ENCODE peak calls at places on chromosomes 6 and 20, in nine cellular contexts. One of them, this sample, is unnamed.

GRCh38 chr6:141394565-141395051 is 738.1 kb upstream of the GJE1 start:
- ATAC-seq in activated naive CD8-positive, alpha-beta T cell treated with anti-CD3 and anti-CD28 coated beads, Interleukin-2, amount 10 ng/mL, durations not matched to agents 7 days and 5 days: no peak
- ATAC-seq in mucosa of descending colon: peak
- ATAC-seq in naive thymus-derived CD4-positive, alpha-beta T cell: no peak
- ATAC-seq in naive thymus-derived CD8-positive, alpha-beta T cell: no peak
- ATAC-seq in left cardiac atrium: no peak
- ATAC-seq in DND-41: no peak
- ATAC-seq in Right ventricle myocardium inferior: no peak
- ATAC-seq in HCT116: no peak
- ATAC-seq in this sample: peak

GRCh38 chr20:16661738-16662137 is 68.1 kb upstream of the SNRPB2 start:
- ATAC-seq in activated naive CD8-positive, alpha-beta T cell treated with anti-CD3 and anti-CD28 coated beads, Interleukin-2, amount 10 ng/mL, durations not matched to agents 7 days and 5 days: no peak
- ATAC-seq in mucosa of descending colon: no peak
- ATAC-seq in naive thymus-derived CD4-positive, alpha-beta T cell: no peak
- ATAC-seq in naive thymus-derived CD8-positive, alpha-beta T cell: no peak
- ATAC-seq in left cardiac atrium: no peak
- ATAC-seq in DND-41: no peak
- ATAC-seq in Right ventricle myocardium inferior: no peak
- ATAC-seq in HCT116: no peak
- ATAC-seq in this sample: no peak

GRCh38 chr6:149061933-149062332 is 255.6 kb upstream of the TAB2 start:
- ATAC-seq in activated naive CD8-positive, alpha-beta T cell treated with anti-CD3 and anti-CD28 coated beads, Interleukin-2, amount 10 ng/mL, durations not matched to agents 7 days and 5 days: no peak
- ATAC-seq in mucosa of descending colon: no peak
- ATAC-seq in naive thymus-derived CD4-positive, alpha-beta T cell: no peak
- ATAC-seq in naive thymus-derived CD8-positive, alpha-beta T cell: no peak
- ATAC-seq in left cardiac atrium: no peak
- ATAC-seq in DND-41: no peak
- ATAC-seq in Right ventricle myocardium inferior: no peak
- ATAC-seq in HCT116: no peak
- ATAC-seq in this sample: no peak

GRCh38 chr6:89917216-89917615 is 22.9 kb downstream of the GJA10 start:
- ATAC-seq in activated naive CD8-positive, alpha-beta T cell treated with anti-CD3 and anti-CD28 coated beads, Interleukin-2, amount 10 ng/mL, durations not matched to agents 7 days and 5 days: no peak
- ATAC-seq in mucosa of descending colon: no peak
- ATAC-seq in naive thymus-derived CD4-positive, alpha-beta T cell: no peak
- ATAC-seq in naive thymus-derived CD8-positive, alpha-beta T cell: no peak
- ATAC-seq in left cardiac atrium: no peak
- ATAC-seq in DND-41: no peak
- ATAC-seq in Right ventricle myocardium inferior: no peak
- ATAC-seq in HCT116: no peak
- ATAC-seq in this sample: no peak

GRCh38 chr6:38631186-38631783 is 8.4 kb downstream of the BTBD9 start:
- ATAC-seq in activated naive CD8-positive, alpha-beta T cell treated with anti-CD3 and anti-CD28 coated beads, Interleukin-2, amount 10 ng/mL, durations not matched to agents 7 days and 5 days: no peak
- ATAC-seq in mucosa of descending colon: no peak
- ATAC-seq in naive thymus-derived CD4-positive, alpha-beta T cell: no peak
- ATAC-seq in naive thymus-derived CD8-positive, alpha-beta T cell: no peak
- ATAC-seq in left cardiac atrium: no peak
- ATAC-seq in DND-41: no peak
- ATAC-seq in Right ventricle myocardium inferior: no peak
- ATAC-seq in HCT116: no peak
- ATAC-seq in this sample: no peak

GRCh38 chr20:51607170-51607569 is 64.7 kb upstream of the NFATC2 start:
- ATAC-seq in activated naive CD8-positive, alpha-beta T cell treated with anti-CD3 and anti-CD28 coated beads, Interleukin-2, amount 10 ng/mL, durations not matched to agents 7 days and 5 days: no peak
- ATAC-seq in mucosa of descending colon: no peak
- ATAC-seq in naive thymus-derived CD4-positive, alpha-beta T cell: no peak
- ATAC-seq in naive thymus-derived CD8-positive, alpha-beta T cell: no peak
- ATAC-seq in left cardiac atrium: no peak
- ATAC-seq in DND-41: no peak
- ATAC-seq in Right ventricle myocardium inferior: no peak
- ATAC-seq in HCT116: no peak
- ATAC-seq in this sample: no peak

GRCh38 chr20:40643891-40644290 is 45.1 kb downstream of the MAFB start:
- ATAC-seq in activated naive CD8-positive, alpha-beta T cell treated with anti-CD3 and anti-CD28 coated beads, Interleukin-2, amount 10 ng/mL, durations not matched to agents 7 days and 5 days: no peak
- ATAC-seq in mucosa of descending colon: no peak
- ATAC-seq in naive thymus-derived CD4-positive, alpha-beta T cell: no peak
- ATAC-seq in naive thymus-derived CD8-positive, alpha-beta T cell: no peak
- ATAC-seq in left cardiac atrium: peak
- ATAC-seq in DND-41: no peak
- ATAC-seq in Right ventricle myocardium inferior: no peak
- ATAC-seq in HCT116: no peak
- ATAC-seq in this sample: no peak

GRCh38 chr6:44043036-44043478 is 84.2 kb downstream of the MRPL14 start:
- ATAC-seq in activated naive CD8-positive, alpha-beta T cell treated with anti-CD3 and anti-CD28 coated beads, Interleukin-2, amount 10 ng/mL, durations not matched to agents 7 days and 5 days: no peak
- ATAC-seq in mucosa of descending colon: peak
- ATAC-seq in naive thymus-derived CD4-positive, alpha-beta T cell: no peak
- ATAC-seq in naive thymus-derived CD8-positive, alpha-beta T cell: no peak
- ATAC-seq in left cardiac atrium: no peak
- ATAC-seq in DND-41: peak
- ATAC-seq in Right ventricle myocardium inferior: no peak
- ATAC-seq in HCT116: peak
- ATAC-seq in this sample: no peak

GRCh38 chr20:57066126-57066900 is 200.1 kb downstream of the BMP7 start:
- ATAC-seq in activated naive CD8-positive, alpha-beta T cell treated with anti-CD3 and anti-CD28 coated beads, Interleukin-2, amount 10 ng/mL, durations not matched to agents 7 days and 5 days: no peak
- ATAC-seq in mucosa of descending colon: no peak
- ATAC-seq in naive thymus-derived CD4-positive, alpha-beta T cell: no peak
- ATAC-seq in naive thymus-derived CD8-positive, alpha-beta T cell: no peak
- ATAC-seq in left cardiac atrium: no peak
- ATAC-seq in DND-41: no peak
- ATAC-seq in Right ventricle myocardium inferior: no peak
- ATAC-seq in HCT116: no peak
- ATAC-seq in this sample: no peak

GRCh38 chr6:161111256-161111655 is 119.7 kb downstream of the MAP3K4 start:
- ATAC-seq in activated naive CD8-positive, alpha-beta T cell treated with anti-CD3 and anti-CD28 coated beads, Interleukin-2, amount 10 ng/mL, durations not matched to agents 7 days and 5 days: peak
- ATAC-seq in mucosa of descending colon: peak
- ATAC-seq in naive thymus-derived CD4-positive, alpha-beta T cell: peak
- ATAC-seq in naive thymus-derived CD8-positive, alpha-beta T cell: peak
- ATAC-seq in left cardiac atrium: no peak
- ATAC-seq in DND-41: no peak
- ATAC-seq in Right ventricle myocardium inferior: no peak
- ATAC-seq in HCT116: no peak
- ATAC-seq in this sample: no peak

This sample was measured in stimulated activated memory B cell treated with anti-CD40 and anti-IgM and Interleukin-4, amounts not matched to agents 10 μg/mL and 1 μg/mL and 100 μg/mL, for 72 hours.